ENCODE peak calls at places on chromosomes 7 and 10, in four cellular contexts. Q, D, Z and L are unnamed samples.

GRCh38 chr7:42155836-42156540 is 81.0 kb downstream of the GLI3 start:
- DNase-seq in Q (no peak), D (no peak), Z (no peak), L (no peak)

GRCh38 chr7:93043393-93043985 is 74.3 kb downstream of the SAMD9 start:
- DNase-seq in Q (no peak), D (no peak), Z (peak; percentile 32), L (no peak)

GRCh38 chr7:90401989-90402388 is 1.3 kb upstream of the CLDN12 start:
- DNase-seq in Q (no peak), D (no peak), Z (no peak), L (no peak)

GRCh38 chr7:125563964-125564529 is 634.4 kb upstream of the POT1 start:
- DNase-seq in Q (no peak), D (peak; percentile 26), Z (no peak), L (no peak)

GRCh38 chr10:17685227-17685840 is 41.4 kb downstream of the STAM start:
- DNase-seq in Q (peak; percentile 28), D (no peak), Z (no peak), L (no peak)

GRCh38 chr7:43871064-43871463 is 1.7 kb upstream of the MRPS24 start:
- DNase-seq in Q (no peak), D (no peak), Z (no peak), L (no peak)

GRCh38 chr7:51369746-51370145 is 53.1 kb upstream of the COBL start:
- DNase-seq in Q (no peak), D (no peak), Z (no peak), L (no peak)

GRCh38 chr7:50851451-50851850 is 68.8 kb upstream of the GRB10 start:
- DNase-seq in Q (no peak), D (no peak), Z (no peak), L (no peak)

GRCh38 chr7:30663414-30663813 is 18.8 kb downstream of the CRHR2 start:
- DNase-seq in Q (no peak), D (no peak), Z (no peak), L (no peak)
- TF ChIP-seq ZNF274 in Q (no peak), D (no peak), Z (no peak), L (no peak)

GRCh38 chr7:47376991-47377590 is 204.8 kb downstream of the TNS3 start:
- DNase-seq in Q (no peak), D (no peak), Z (no peak), L (no peak)

GRCh38 chr7:47375121-47375551 is 206.8 kb downstream of the TNS3 start:
- DNase-seq in Q (no peak), D (no peak), Z (no peak), L (no peak)

GRCh38 chr7:47373871-47374451 is 207.9 kb downstream of the TNS3 start:
- DNase-seq in Q (no peak), D (no peak), Z (no peak), L (no peak)

GRCh38 chr7:47374538-47374937 is 207.4 kb downstream of the TNS3 start:
- DNase-seq in Q (no peak), D (no peak), Z (no peak), L (no peak)

DNA sequence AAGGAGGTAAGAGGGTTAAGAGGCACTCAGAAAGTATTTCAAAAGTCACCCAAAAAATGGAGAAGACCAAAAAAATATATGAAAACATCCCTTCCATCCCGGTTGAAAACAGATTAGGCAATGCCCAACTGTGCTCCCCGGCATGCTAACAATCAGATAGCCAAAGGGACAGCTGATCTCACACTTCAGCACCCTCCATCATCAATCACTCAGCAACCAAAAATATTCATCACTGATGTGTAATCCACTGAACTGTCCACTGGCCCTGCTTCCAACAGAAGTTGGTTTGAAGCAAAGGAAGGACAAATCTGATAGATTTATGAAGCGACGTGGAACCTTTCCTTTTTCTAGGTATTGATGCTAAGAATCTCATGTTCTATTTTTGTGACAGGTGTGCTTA is 206.3 kb downstream of the TNS3 start:
- DNase-seq in Q (no peak), D (no peak), Z (no peak), L (no peak)
- H3K4me1 ChIP-seq in Q (no peaks in the 10 kb centered on the region), D (peaks cover 4% of the 10 kb centered on the region), Z (peaks cover 42% of the 10 kb centered on the region), L (peaks cover 7% of the 10 kb centered on the region)

GRCh38 chr7:77697535-77697831 is 1.2 kb downstream of the RSBN1L start:
- DNase-seq in Q (no peak), D (peak; percentile 52), Z (no peak), L (peak; percentile 28)
- TF ChIP-seq ZNF274 in Q (no peak), D (no peak), Z (no peak), L (no peak)

DNA sequence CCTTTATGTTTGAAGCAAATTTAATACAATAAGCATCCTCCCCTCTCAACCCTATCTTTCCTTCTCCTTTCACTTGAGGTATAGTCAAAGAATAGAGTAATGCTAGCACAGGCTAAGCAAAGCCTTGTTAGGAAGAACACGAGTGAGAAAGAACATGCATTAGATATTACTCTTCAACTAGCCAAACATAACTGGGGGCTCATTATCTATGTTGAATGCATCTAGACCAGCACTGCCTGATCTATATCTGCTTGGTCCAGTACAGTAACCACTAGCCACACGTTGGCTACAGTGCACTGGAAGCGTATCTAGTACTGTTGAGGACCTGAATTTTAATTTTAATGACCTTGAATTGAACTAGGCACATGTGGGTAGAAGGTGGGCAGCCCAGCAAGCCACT is 21.0 kb downstream of the SFMBT2 start:
- DNase-seq in Q (no peak), D (no peak), Z (no peak), L (no peak)
- H3K4me1 ChIP-seq in Q (peaks cover 16% of the 10 kb centered on the region), D (no peaks in the 10 kb centered on the region), Z (no peaks in the 10 kb centered on the region), L (no peaks in the 10 kb centered on the region)